ENCODE peak calls at places on chromosome 5, in four cellular contexts. D is thyroid gland, R is heart left ventricle, T is uterus. K is an unnamed sample.
A peak's percentile ranks its signal among the peaks of the same experiment; 100 is the strongest.

GRCh38 chr5:180626661-180627385 is 22.6 kb downstream of the FLT4 start:
- DNase-seq in T (no peak), D (no peak), R (no peak), K (no peak)

GRCh38 chr5:131511934-131512333 is 123.1 kb downstream of the RAPGEF6 start:
- DNase-seq in T (no peak), R (no peak), D (no peak), K (no peak)

GRCh38 chr5:149936700-149937091 is 7.9 kb downstream of the PDE6A start:
- DNase-seq in T (no peak), D (no peak), R (no peak), K (no peak)

GRCh38 chr5:18797241-18797640 is 1163.0 kb downstream of the TAF11L14 start:
- DNase-seq in D (no peak), T (no peak), R (no peak), K (no peak)

GRCh38 chr5:164364237-164364636 is 858.8 kb downstream of the MAT2B start:
- DNase-seq in R (no peak), T (no peak), D (no peak), K (no peak)

GRCh38 chr5:179825655-179826182 is 5.0 kb downstream of the SQSTM1 start:
- DNase-seq in R (no peak), T (no peak), D (peak; percentile 40), K (no peak)

GRCh38 chr5:37900692-37901091 is 60.9 kb upstream of the GDNF start:
- DNase-seq in T (peak; percentile 22), R (peak; percentile 72), D (peak; percentile 94), K (no peak)

GRCh38 chr5:132050136-132050535 is 10.3 kb upstream of the IL3 start:
- DNase-seq in T (no peak), D (peak; percentile 0), R (peak; percentile 20), K (peak; percentile 75)

GRCh38 chr5:78076351-78076750 is 218.1 kb downstream of the AP3B1 start:
- DNase-seq in D (no peak), T (no peak), R (no peak), K (no peak)

GRCh38 chr5:28495876-28496275 is 1457.5 kb upstream of the CDH9 start:
- DNase-seq in T (no peak), R (no peak), D (no peak), K (no peak)

GRCh38 chr5:180648658-180649296 is 623 bp downstream of the FLT4 start:
- DNase-seq in D (no peak), T (no peak), R (no peak), K (no peak)

GRCh38 chr5:5078009-5078897 is 61.9 kb upstream of the ADAMTS16 start:
- DNase-seq in T (no peak), R (no peak), D (no peak), K (no peak)

GRCh38 chr5:76642390-76643040 is 19.3 kb upstream of the F2RL2 start:
- DNase-seq in T (no peak), D (no peak), R (no peak), K (no peak)
- TF ChIP-seq POLR2A in T (no peak), D (no peak), R (no peak), K (no peak)

GRCh38 chr5:87361031-87361443 is 51.7 kb downstream of the CCNH start:
- DNase-seq in T (peak; percentile 23), R (no peak), D (no peak), K (no peak)
- H3K27me3 ChIP-seq in T (no peaks in the 10 kb centered on the region), R (no peaks in the 10 kb centered on the region), D (no peaks in the 10 kb centered on the region), K (no peaks in the 10 kb centered on the region)

DNA sequence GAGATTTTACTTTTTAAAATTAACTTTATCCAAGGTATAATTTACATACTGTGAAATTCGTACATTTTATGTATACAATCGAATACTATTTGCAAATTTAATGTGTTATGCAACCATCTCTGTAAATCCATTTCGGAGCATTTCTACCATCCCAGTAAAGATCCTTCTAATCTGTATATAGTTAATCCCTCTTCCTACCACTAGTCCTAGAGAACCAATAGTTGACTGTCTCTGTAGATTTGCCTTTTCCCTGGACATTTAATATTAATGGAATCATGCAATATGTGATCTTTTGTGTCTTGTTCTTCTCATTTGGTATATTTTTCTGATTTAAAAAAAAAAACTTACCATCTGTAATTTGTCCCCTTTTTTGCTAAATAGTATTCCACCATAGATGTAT is 74.8 kb downstream of the RAB24 start:
- DNase-seq in T (no peak), D (no peak), R (no peak), K (no peak)
- H3K27ac ChIP-seq in T (no peak overlapping the region), D (no peak overlapping the region), R (no peak overlapping the region), K (no peak overlapping the region)

DNA sequence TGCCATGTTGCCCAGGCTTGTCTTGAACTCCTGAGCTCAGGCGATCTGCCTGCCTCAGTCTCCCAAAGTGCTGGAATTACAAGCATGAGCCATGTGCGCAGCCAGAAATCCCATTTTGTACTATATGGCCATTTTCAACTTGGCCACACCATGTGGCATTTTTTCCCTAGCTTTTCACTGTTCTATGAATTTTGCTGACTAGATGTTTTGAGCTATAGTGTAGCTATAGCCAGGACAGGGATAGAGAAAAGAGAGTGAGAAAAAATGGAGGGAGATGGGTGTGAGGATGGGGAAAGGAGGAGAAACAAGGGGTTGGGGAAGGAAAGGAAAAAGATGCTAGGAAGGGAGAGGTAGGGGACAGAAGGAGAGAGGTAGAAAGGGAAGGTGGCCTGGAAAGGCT is 46.4 kb downstream of the DMXL1 start:
- DNase-seq in T (no peak), R (no peak), D (no peak), K (no peak)
- TF ChIP-seq POLR2A in T (no peak), R (no peak), D (no peak), K (no peak)

GRCh38 chr5:1444361-1445189 is 665 bp downstream of the SLC6A3 start:
- DNase-seq in T (no peak), R (peak; percentile 15), D (no peak), K (no peak)
- H3K27me3 ChIP-seq in T (peaks cover 30% of the 10 kb centered on the region), R (peaks cover 41% of the 10 kb centered on the region), D (peaks cover 15% of the 10 kb centered on the region), K (peaks cover 78% of the 10 kb centered on the region)

GRCh38 chr5:124686239-124687004 is 60.0 kb downstream of the ZNF608 start:
- DNase-seq in R (no peak), T (no peak), D (no peak), K (no peak)
- H3K27ac ChIP-seq in R (no peak overlapping the region), T (no peak overlapping the region), D (no peak overlapping the region), K (no peak overlapping the region)

GRCh38 chr5:81776258-81776657 is 25.4 kb upstream of the SSBP2 start:
- DNase-seq in T (no peak), R (no peak), D (no peak), K (no peak)

GRCh38 chr5:81778642-81779041 is 27.7 kb upstream of the SSBP2 start:
- DNase-seq in R (no peak), D (no peak), T (peak; percentile 41), K (no peak)

GRCh38 chr5:81782811-81783210 is 31.9 kb upstream of the SSBP2 start:
- DNase-seq in T (no peak), R (no peak), D (no peak), K (no peak)

GRCh38 chr5:81779935-81780266 is 29.0 kb upstream of the SSBP2 start:
- DNase-seq in D (no peak), R (no peak), T (no peak), K (no peak)

DNA sequence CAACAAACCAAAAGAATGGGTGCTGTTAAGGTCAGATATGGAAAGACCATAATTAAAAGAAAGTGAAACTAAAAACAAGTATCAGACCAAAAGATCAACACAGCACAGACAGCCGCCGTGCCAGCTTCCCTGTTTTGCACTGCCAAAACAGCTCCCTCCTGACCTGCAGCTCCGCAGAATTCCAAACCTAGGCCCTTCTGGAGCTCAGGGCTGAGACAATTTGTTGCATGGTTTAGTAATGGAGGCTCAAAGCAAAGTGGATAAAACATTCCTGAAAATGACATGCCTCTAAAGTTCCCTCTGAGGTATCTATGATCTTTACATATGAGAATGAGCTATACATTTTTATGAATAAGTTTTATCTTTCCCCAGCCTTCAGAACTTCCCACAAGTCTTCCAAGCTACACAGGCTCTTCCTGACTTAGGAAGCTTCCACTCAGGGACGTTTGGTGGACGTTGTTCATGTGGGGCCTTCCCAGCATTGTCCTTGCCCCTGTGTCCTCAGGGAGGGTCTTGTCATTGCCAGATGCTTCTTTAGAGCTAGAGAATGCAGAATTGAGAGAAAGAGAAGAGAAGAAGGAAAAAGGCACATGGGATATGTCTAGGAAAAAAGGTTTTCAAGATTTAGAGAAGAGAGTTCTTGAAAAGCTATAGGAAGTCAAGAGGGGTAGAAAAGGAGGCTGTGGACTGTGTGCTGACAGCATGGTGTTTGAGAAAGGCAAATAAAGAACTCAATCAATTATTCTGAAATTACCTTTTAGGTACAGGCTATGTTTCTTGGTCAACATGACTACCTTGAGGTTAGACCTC is 28.4 kb upstream of the SSBP2 start:
- DNase-seq in R (peak; percentile 58), D (peak; percentile 83), T (peak; percentile 71), K (peak; percentile 91)
- TF ChIP-seq POLR2A in R (no peak), D (no peak), T (no peak), K (no peak)

DNA sequence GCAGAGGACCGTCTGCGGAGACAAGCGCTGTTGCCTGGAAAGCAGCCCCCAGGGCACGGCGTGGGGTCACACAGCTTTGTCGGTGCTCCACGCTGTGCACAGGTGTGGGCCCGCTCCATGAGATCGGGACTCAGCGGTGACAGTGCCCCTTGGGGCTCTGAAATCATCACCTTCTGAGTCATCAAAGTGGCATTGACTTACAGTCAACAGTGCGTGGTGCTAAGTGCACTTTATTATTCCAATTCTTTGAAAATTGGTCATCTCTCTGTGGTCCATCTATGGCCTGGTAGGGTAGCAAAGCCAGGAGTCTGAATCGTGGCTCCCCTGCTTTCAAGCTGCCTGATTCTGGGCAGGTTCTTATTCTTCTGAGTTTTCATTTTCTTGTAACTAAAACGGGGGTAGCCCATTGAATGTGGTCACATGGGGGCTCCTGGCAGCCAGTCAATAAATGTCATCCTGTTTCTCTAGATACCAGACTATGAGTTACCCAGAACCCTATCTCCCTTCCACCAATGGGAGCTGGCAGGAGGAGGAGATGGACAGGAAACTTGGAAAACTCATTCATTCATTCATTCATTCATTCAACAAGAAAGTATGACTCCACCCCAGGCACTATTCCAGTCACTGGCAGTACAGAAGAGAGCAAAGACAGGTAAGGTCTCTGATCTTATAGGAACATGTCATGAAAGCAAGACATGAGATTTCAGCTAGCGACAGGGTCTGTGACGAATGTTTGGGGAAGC is 20.3 kb upstream of the UNC5A start:
- DNase-seq in T (no peak), R (no peak), D (no peak), K (no peak)
- H3K27me3 ChIP-seq in T (no peaks in the 10 kb centered on the region), R (peaks cover 11% of the 10 kb centered on the region), D (no peaks in the 10 kb centered on the region), K (peaks cover 36% of the 10 kb centered on the region)

GRCh38 chr5:98368141-98368540 is 405.3 kb upstream of the RGMB start:
- DNase-seq in T (no peak), D (no peak), R (no peak), K (no peak)

GRCh38 chr5:98364549-98364948 is 408.9 kb upstream of the RGMB start:
- DNase-seq in T (no peak), D (no peak), R (no peak), K (no peak)

GRCh38 chr5:98360548-98360947 is 412.9 kb upstream of the RGMB start:
- DNase-seq in D (no peak), T (no peak), R (no peak), K (no peak)

DNA sequence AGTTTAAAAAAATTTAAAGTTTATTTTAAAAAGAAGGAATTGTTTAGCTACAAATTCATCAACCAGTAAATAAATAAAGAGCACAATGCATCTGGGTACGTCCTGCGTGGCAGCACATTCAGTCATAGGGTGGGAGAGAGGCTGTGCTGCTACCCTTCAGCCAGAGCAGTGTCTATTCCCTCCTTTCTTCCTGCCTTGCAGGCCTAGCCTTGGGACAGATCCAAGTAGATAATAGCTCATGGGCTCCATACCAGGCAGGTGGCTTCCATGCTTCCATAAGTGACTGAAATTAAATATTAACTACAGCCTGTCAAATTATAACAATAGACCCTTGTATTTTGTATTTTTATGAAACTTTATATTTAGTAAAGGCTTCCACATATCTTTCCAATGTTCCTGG is 408.3 kb upstream of the RGMB start:
- DNase-seq in D (no peak), R (no peak), T (no peak), K (no peak)
- H3K27ac ChIP-seq in D (no peak overlapping the region), R (no peak overlapping the region), T (no peak overlapping the region), K (no peak overlapping the region)

K was measured in spleen.